ENCODE peak calls at places on chromosomes 16 and 17, in seven cellular contexts. One of them, this sample, is unnamed.

GRCh38 chr16:88630433-88630832 is 7.9 kb upstream of the IL17C start:
- DNase-seq in stimulated activated CD4-positive, alpha-beta T cell treated with anti-CD3 and anti-CD28 coated beads, Interleukin-1b, Interleukin-23, amount 100 ng/mL, for 24 hours: no peak
- DNase-seq in activated T-cell treated with anti-CD3 and anti-CD28 coated beads, Interleukin-2, amount 50 U/mL, for 72 hours: no peak
- DNase-seq in HuH-7.5: no peak
- DNase-seq in fibroblast of the conjunctiva: no peak
- DNase-seq in astrocyte of the hippocampus: no peak
- DNase-seq in stimulated activated CD8-positive, alpha-beta memory T cell treated with anti-CD3 and anti-CD28 coated beads, Interleukin-7, amount 100 ng/mL, for 1 hour: no peak
- DNase-seq in this sample: no peak

GRCh38 chr17:31074772-31075538 is 19.8 kb upstream of the NF1 start:
- DNase-seq in astrocyte of the hippocampus: peak
- DNase-seq in HuH-7.5: no peak
- DNase-seq in fibroblast of the conjunctiva: no peak
- DNase-seq in stimulated activated CD8-positive, alpha-beta memory T cell treated with anti-CD3 and anti-CD28 coated beads, Interleukin-7, amount 100 ng/mL, for 1 hour: no peak
- DNase-seq in stimulated activated CD4-positive, alpha-beta T cell treated with anti-CD3 and anti-CD28 coated beads, Interleukin-1b, Interleukin-23, amount 100 ng/mL, for 24 hours: no peak
- DNase-seq in activated T-cell treated with anti-CD3 and anti-CD28 coated beads, Interleukin-2, amount 50 U/mL, for 72 hours: no peak
- DNase-seq in this sample: no peak

GRCh38 chr16:8660841-8661301 is 13.5 kb upstream of the ABAT start:
- DNase-seq in stimulated activated CD8-positive, alpha-beta memory T cell treated with anti-CD3 and anti-CD28 coated beads, Interleukin-7, amount 100 ng/mL, for 1 hour: no peak
- DNase-seq in astrocyte of the hippocampus: peak
- DNase-seq in fibroblast of the conjunctiva: peak
- DNase-seq in stimulated activated CD4-positive, alpha-beta T cell treated with anti-CD3 and anti-CD28 coated beads, Interleukin-1b, Interleukin-23, amount 100 ng/mL, for 24 hours: no peak
- DNase-seq in HuH-7.5: peak
- DNase-seq in activated T-cell treated with anti-CD3 and anti-CD28 coated beads, Interleukin-2, amount 50 U/mL, for 72 hours: peak
- DNase-seq in this sample: peak

GRCh38 chr16:23724438-23725131 is 11.6 kb upstream of the ERN2 start:
- DNase-seq in stimulated activated CD4-positive, alpha-beta T cell treated with anti-CD3 and anti-CD28 coated beads, Interleukin-1b, Interleukin-23, amount 100 ng/mL, for 24 hours: no peak
- DNase-seq in HuH-7.5: no peak
- DNase-seq in stimulated activated CD8-positive, alpha-beta memory T cell treated with anti-CD3 and anti-CD28 coated beads, Interleukin-7, amount 100 ng/mL, for 1 hour: no peak
- DNase-seq in astrocyte of the hippocampus: no peak
- DNase-seq in activated T-cell treated with anti-CD3 and anti-CD28 coated beads, Interleukin-2, amount 50 U/mL, for 72 hours: no peak
- DNase-seq in fibroblast of the conjunctiva: no peak
- DNase-seq in this sample: no peak

GRCh38 chr17:68627956-68628355 is 26.8 kb upstream of the FAM20A start:
- DNase-seq in fibroblast of the conjunctiva: no peak
- DNase-seq in activated T-cell treated with anti-CD3 and anti-CD28 coated beads, Interleukin-2, amount 50 U/mL, for 72 hours: no peak
- DNase-seq in HuH-7.5: no peak
- DNase-seq in astrocyte of the hippocampus: no peak
- DNase-seq in stimulated activated CD8-positive, alpha-beta memory T cell treated with anti-CD3 and anti-CD28 coated beads, Interleukin-7, amount 100 ng/mL, for 1 hour: no peak
- DNase-seq in stimulated activated CD4-positive, alpha-beta T cell treated with anti-CD3 and anti-CD28 coated beads, Interleukin-1b, Interleukin-23, amount 100 ng/mL, for 24 hours: no peak
- DNase-seq in this sample: no peak

GRCh38 chr16:22928882-22929281 is 114.9 kb downstream of the HS3ST2 start:
- DNase-seq in astrocyte of the hippocampus: no peak
- DNase-seq in fibroblast of the conjunctiva: no peak
- DNase-seq in stimulated activated CD8-positive, alpha-beta memory T cell treated with anti-CD3 and anti-CD28 coated beads, Interleukin-7, amount 100 ng/mL, for 1 hour: no peak
- DNase-seq in HuH-7.5: no peak
- DNase-seq in activated T-cell treated with anti-CD3 and anti-CD28 coated beads, Interleukin-2, amount 50 U/mL, for 72 hours: no peak
- DNase-seq in stimulated activated CD4-positive, alpha-beta T cell treated with anti-CD3 and anti-CD28 coated beads, Interleukin-1b, Interleukin-23, amount 100 ng/mL, for 24 hours: no peak
- DNase-seq in this sample: no peak

GRCh38 chr17:42441717-42442565 is 16.7 kb upstream of the ATP6V0A1 start:
- DNase-seq in HuH-7.5: no peak
- DNase-seq in activated T-cell treated with anti-CD3 and anti-CD28 coated beads, Interleukin-2, amount 50 U/mL, for 72 hours: peak
- DNase-seq in stimulated activated CD4-positive, alpha-beta T cell treated with anti-CD3 and anti-CD28 coated beads, Interleukin-1b, Interleukin-23, amount 100 ng/mL, for 24 hours: no peak
- DNase-seq in fibroblast of the conjunctiva: no peak
- DNase-seq in stimulated activated CD8-positive, alpha-beta memory T cell treated with anti-CD3 and anti-CD28 coated beads, Interleukin-7, amount 100 ng/mL, for 1 hour: no peak
- DNase-seq in astrocyte of the hippocampus: no peak
- DNase-seq in this sample: no peak

GRCh38 chr16:61555718-61556441 is 480.4 kb downstream of the CDH8 start:
- DNase-seq in astrocyte of the hippocampus: no peak
- DNase-seq in HuH-7.5: no peak
- DNase-seq in activated T-cell treated with anti-CD3 and anti-CD28 coated beads, Interleukin-2, amount 50 U/mL, for 72 hours: no peak
- DNase-seq in stimulated activated CD8-positive, alpha-beta memory T cell treated with anti-CD3 and anti-CD28 coated beads, Interleukin-7, amount 100 ng/mL, for 1 hour: no peak
- DNase-seq in fibroblast of the conjunctiva: no peak
- DNase-seq in stimulated activated CD4-positive, alpha-beta T cell treated with anti-CD3 and anti-CD28 coated beads, Interleukin-1b, Interleukin-23, amount 100 ng/mL, for 24 hours: no peak
- DNase-seq in this sample: no peak

GRCh38 chr16:87956169-87956770 is 5.0 kb downstream of the BANP start:
- DNase-seq in astrocyte of the hippocampus: peak
- DNase-seq in activated T-cell treated with anti-CD3 and anti-CD28 coated beads, Interleukin-2, amount 50 U/mL, for 72 hours: peak
- DNase-seq in stimulated activated CD8-positive, alpha-beta memory T cell treated with anti-CD3 and anti-CD28 coated beads, Interleukin-7, amount 100 ng/mL, for 1 hour: peak
- DNase-seq in stimulated activated CD4-positive, alpha-beta T cell treated with anti-CD3 and anti-CD28 coated beads, Interleukin-1b, Interleukin-23, amount 100 ng/mL, for 24 hours: no peak
- DNase-seq in HuH-7.5: no peak
- DNase-seq in fibroblast of the conjunctiva: no peak
- DNase-seq in this sample: no peak

GRCh38 chr16:87744750-87745514 is 20.9 kb downstream of the KLHDC4 start:
- DNase-seq in stimulated activated CD4-positive, alpha-beta T cell treated with anti-CD3 and anti-CD28 coated beads, Interleukin-1b, Interleukin-23, amount 100 ng/mL, for 24 hours: no peak
- DNase-seq in HuH-7.5: peak
- DNase-seq in astrocyte of the hippocampus: no peak
- DNase-seq in stimulated activated CD8-positive, alpha-beta memory T cell treated with anti-CD3 and anti-CD28 coated beads, Interleukin-7, amount 100 ng/mL, for 1 hour: no peak
- DNase-seq in fibroblast of the conjunctiva: no peak
- DNase-seq in activated T-cell treated with anti-CD3 and anti-CD28 coated beads, Interleukin-2, amount 50 U/mL, for 72 hours: no peak
- DNase-seq in this sample: no peak